ENCODE peak calls at places on chromosomes 5 and 9, in nine cellular contexts. W is nephron progenitor cell; S is M059J; F is stimulated activated CD4-positive, alpha-beta T cell treated with anti-CD3 and anti-CD28 coated beads, Interleukin-12 subunit alpha, Interleukin-12 subunit beta, amount 100 ng/mL, for 4 hours; Z is GDM1; U is CD4-positive, CD25-positive, alpha-beta regulatory T cell; C is OCI-LY7; Q is activated CD4-positive, alpha-beta T cell treated with anti-CD3 and anti-CD28 coated beads, Interleukin-2, amount 50 U/mL, for 1 hour; Y is astrocyte of the cerebellum. O is an unnamed sample.

GRCh38 chr5:1380011-1380817 is 35.3 kb upstream of the CLPTM1L start:
- DNase-seq in W (peak), S (no peak), F (peak), Z (no peak), U (peak), C (no peak), Q (peak), Y (no peak), O (no peak)

GRCh38 chr5:75012748-75013147 is 39.6 kb downstream of the GCNT4 start:
- DNase-seq in W (no peak), S (no peak), F (no peak), Z (no peak), U (no peak), C (no peak), Q (no peak), Y (no peak), O (no peak)

GRCh38 chr5:138459311-138459710 is 6.0 kb upstream of the EGR1 start:
- DNase-seq in W (no peak), S (no peak), F (peak), Z (no peak), U (peak), C (peak), Q (peak), Y (no peak), O (no peak)

GRCh38 chr5:76386360-76386759 is 16.7 kb upstream of the IQGAP2 start:
- DNase-seq in W (no peak), S (no peak), F (no peak), Z (no peak), U (no peak), C (no peak), Q (no peak), Y (no peak), O (no peak)

GRCh38 chr9:82129708-82130107 is 141.1 kb downstream of the SPATA31D1 start:
- DNase-seq in W (no peak), S (no peak), F (no peak), Z (no peak), U (no peak), C (no peak), Q (no peak), Y (no peak), O (no peak)

GRCh38 chr5:174323878-174324281 is 278.4 kb downstream of the NSG2 start:
- DNase-seq in W (peak), S (peak), F (no peak), Z (peak), U (no peak), C (peak), Q (no peak), Y (peak), O (no peak)

GRCh38 chr5:40716000-40716399 is 36.3 kb downstream of the PTGER4 start:
- DNase-seq in W (no peak), S (peak), F (no peak), Z (no peak), U (no peak), C (no peak), Q (no peak), Y (no peak), O (no peak)

GRCh38 chr5:39775058-39775457 is 350.3 kb upstream of the DAB2 start:
- DNase-seq in W (no peak), S (peak), F (no peak), Z (no peak), U (no peak), C (no peak), Q (no peak), Y (no peak), O (no peak)

GRCh38 chr5:32090755-32091128 is 83.4 kb downstream of the GOLPH3 start:
- DNase-seq in W (no peak), S (no peak), F (no peak), Z (no peak), U (no peak), C (no peak), Q (no peak), Y (no peak), O (no peak)

O was measured in GM18507.